ENCODE peak calls at places on chromosomes 2 and 18, in seven cellular contexts. One of them, this sample, is unnamed.

GRCh38 chr18:80190311-80190710 is 57.0 kb downstream of the PARD6G start:
- DNase-seq in coronary artery: peak; percentile 38
- DNase-seq in NCI-H69: no peak
- DNase-seq in NCI-H748 treated with DMSO at 0.1 percent for 48 hours: no peak
- DNase-seq in nucleus accumbens: no peak
- DNase-seq in glutamatergic neuron: no peak
- DNase-seq in memory B cell: no peak
- DNase-seq in this sample: no peak

GRCh38 chr2:12931211-12931844 is 214.6 kb downstream of the TRIB2 start:
- DNase-seq in coronary artery: no peak
- DNase-seq in NCI-H69: peak; percentile 7
- DNase-seq in NCI-H748 treated with DMSO at 0.1 percent for 48 hours: peak; percentile 32
- DNase-seq in nucleus accumbens: no peak
- DNase-seq in glutamatergic neuron: no peak
- DNase-seq in memory B cell: no peak
- DNase-seq in this sample: peak; percentile 34

GRCh38 chr18:2102022-2102421 is 469.3 kb downstream of the METTL4 start:
- DNase-seq in coronary artery: no peak
- DNase-seq in NCI-H69: no peak
- DNase-seq in NCI-H748 treated with DMSO at 0.1 percent for 48 hours: no peak
- DNase-seq in nucleus accumbens: no peak
- DNase-seq in glutamatergic neuron: no peak
- DNase-seq in memory B cell: no peak
- DNase-seq in this sample: no peak

GRCh38 chr2:113211226-113212105 is 37.7 kb downstream of the PSD4 start:
- DNase-seq in coronary artery: no peak
- DNase-seq in NCI-H69: no peak
- DNase-seq in NCI-H748 treated with DMSO at 0.1 percent for 48 hours: no peak
- DNase-seq in nucleus accumbens: no peak
- DNase-seq in glutamatergic neuron: no peak
- DNase-seq in memory B cell: no peak
- DNase-seq in this sample: no peak

GRCh38 chr2:234483568-234484251 is 13.2 kb downstream of the ARL4C start:
- DNase-seq in coronary artery: no peak
- DNase-seq in NCI-H69: no peak
- DNase-seq in NCI-H748 treated with DMSO at 0.1 percent for 48 hours: no peak
- DNase-seq in nucleus accumbens: no peak
- DNase-seq in glutamatergic neuron: no peak
- DNase-seq in memory B cell: peak; percentile 56
- DNase-seq in this sample: no peak

GRCh38 chr2:193963472-193964119 is 1693.4 kb upstream of the SLC39A10 start:
- DNase-seq in coronary artery: no peak
- DNase-seq in NCI-H69: peak; percentile 70
- DNase-seq in NCI-H748 treated with DMSO at 0.1 percent for 48 hours: peak; percentile 48
- DNase-seq in nucleus accumbens: peak; percentile 3
- DNase-seq in glutamatergic neuron: peak; percentile 28
- DNase-seq in memory B cell: no peak
- DNase-seq in this sample: peak; percentile 36

GRCh38 chr2:9135804-9136558 is 70.6 kb upstream of the ASAP2 start:
- DNase-seq in coronary artery: no peak
- DNase-seq in NCI-H69: no peak
- DNase-seq in NCI-H748 treated with DMSO at 0.1 percent for 48 hours: no peak
- DNase-seq in nucleus accumbens: no peak
- DNase-seq in glutamatergic neuron: no peak
- DNase-seq in memory B cell: no peak
- DNase-seq in this sample: no peak

GRCh38 chr2:232030229-232030628 is 68.7 kb downstream of the DIS3L2 start:
- DNase-seq in coronary artery: no peak
- DNase-seq in NCI-H69: no peak
- DNase-seq in NCI-H748 treated with DMSO at 0.1 percent for 48 hours: no peak
- DNase-seq in nucleus accumbens: no peak
- DNase-seq in glutamatergic neuron: peak; percentile 45
- DNase-seq in memory B cell: no peak
- DNase-seq in this sample: no peak

GRCh38 chr2:69097908-69098655 is 85.1 kb downstream of the ANTXR1 start:
- DNase-seq in coronary artery: no peak
- DNase-seq in NCI-H69: no peak
- DNase-seq in NCI-H748 treated with DMSO at 0.1 percent for 48 hours: no peak
- DNase-seq in nucleus accumbens: no peak
- DNase-seq in glutamatergic neuron: no peak
- DNase-seq in memory B cell: no peak
- DNase-seq in this sample: no peak

GRCh38 chr2:96209011-96209728 is 543 bp upstream of the STARD7 start:
- DNase-seq in coronary artery: no peak
- DNase-seq in NCI-H69: no peak
- DNase-seq in NCI-H748 treated with DMSO at 0.1 percent for 48 hours: no peak
- DNase-seq in nucleus accumbens: no peak
- DNase-seq in glutamatergic neuron: no peak
- DNase-seq in memory B cell: no peak
- DNase-seq in this sample: no peak

GRCh38 chr18:61554946-61555361 is 221.7 kb downstream of the CDH20 start:
- DNase-seq in coronary artery: no peak
- DNase-seq in NCI-H69: no peak
- DNase-seq in NCI-H748 treated with DMSO at 0.1 percent for 48 hours: no peak
- DNase-seq in nucleus accumbens: no peak
- DNase-seq in glutamatergic neuron: no peak
- DNase-seq in memory B cell: no peak
- DNase-seq in this sample: no peak

GRCh38 chr2:166127217-166128155 is at the start of gene SCN1A:
- DNase-seq in coronary artery: no peak
- DNase-seq in NCI-H69: peak; percentile 93
- DNase-seq in NCI-H748 treated with DMSO at 0.1 percent for 48 hours: peak; percentile 72
- DNase-seq in nucleus accumbens: peak; percentile 22
- DNase-seq in glutamatergic neuron: no peak
- DNase-seq in memory B cell: peak; percentile 20
- DNase-seq in this sample: no peak

GRCh38 chr2:37767051-37767450 is 95.6 kb upstream of the CDC42EP3 start:
- DNase-seq in coronary artery: no peak
- DNase-seq in NCI-H69: no peak
- DNase-seq in NCI-H748 treated with DMSO at 0.1 percent for 48 hours: no peak
- DNase-seq in nucleus accumbens: no peak
- DNase-seq in glutamatergic neuron: no peak
- DNase-seq in memory B cell: no peak
- DNase-seq in this sample: no peak

GRCh38 chr2:16665746-16666452 is at the start of gene CYRIA:
- DNase-seq in coronary artery: peak; percentile 79
- DNase-seq in NCI-H69: peak; percentile 47
- DNase-seq in NCI-H748 treated with DMSO at 0.1 percent for 48 hours: peak; percentile 24
- DNase-seq in nucleus accumbens: peak; percentile 55
- DNase-seq in glutamatergic neuron: peak; percentile 70
- DNase-seq in memory B cell: peak; percentile 73
- DNase-seq in this sample: peak; percentile 53

GRCh38 chr18:2627821-2628276 is 27.7 kb upstream of the SMCHD1 start:
- DNase-seq in coronary artery: no peak
- DNase-seq in NCI-H69: peak; percentile 37
- DNase-seq in NCI-H748 treated with DMSO at 0.1 percent for 48 hours: no peak
- DNase-seq in nucleus accumbens: no peak
- DNase-seq in glutamatergic neuron: no peak
- DNase-seq in memory B cell: no peak
- DNase-seq in this sample: no peak